ENCODE peak calls at places on chromosomes 16 and 17, in seven cellular contexts. V, G, B, J, U, M and P are unnamed samples.

GRCh38 chr17:50255766-50256480 is 18.3 kb upstream of the TMEM92 start:
- DNase-seq in M (no peak), B (no peak), J (no peak), V (no peak), G (no peak), U (no peak), P (no peak)

GRCh38 chr17:40314557-40314953 is 5.6 kb downstream of the RARA start:
- DNase-seq in V (peak), B (peak), U (peak), M (peak), G (peak), J (peak), P (peak)

GRCh38 chr17:59365383-59365981 is 34.0 kb downstream of the YPEL2 start:
- DNase-seq in M (no peak), B (no peak), G (no peak), U (no peak), V (no peak), J (no peak), P (no peak)

GRCh38 chr16:85688586-85689284 is at the start of gene GINS2:
- DNase-seq in J (peak), V (peak), M (peak), U (peak), B (peak), G (peak), P (peak)

GRCh38 chr16:17921357-17921978 is 415.1 kb downstream of the NPIPA8 start:
- DNase-seq in G (no peak), U (peak), J (no peak), B (no peak), V (peak), M (peak), P (peak)

GRCh38 chr17:5022171-5022711 is 13.0 kb downstream of the SLC52A1 start:
- DNase-seq in J (no peak), G (no peak), V (no peak), U (no peak), M (no peak), B (no peak), P (no peak)

GRCh38 chr17:28570716-28571254 is 539 bp downstream of the PIGS start:
- DNase-seq in U (peak), G (peak), B (no peak), J (no peak), M (peak), V (peak), P (peak)

GRCh38 chr17:76841776-76842405 is 26.3 kb upstream of the MGAT5B start:
- DNase-seq in M (no peak), J (no peak), G (no peak), V (no peak), U (no peak), B (no peak), P (no peak)

GRCh38 chr17:50018909-50019308 is 23.9 kb upstream of the DLX3 start:
- DNase-seq in V (no peak), J (no peak), B (peak), M (no peak), U (no peak), G (no peak), P (no peak)

GRCh38 chr16:56961851-56962281 is at the start of gene CETP:
- DNase-seq in G (no peak), U (no peak), B (no peak), J (no peak), V (no peak), M (no peak), P (no peak)

GRCh38 chr16:86879268-86879667 is 300.9 kb downstream of the FOXL1 start:
- DNase-seq in G (no peak), U (no peak), B (no peak), M (no peak), J (no peak), V (no peak), P (no peak)

GRCh38 chr16:76278976-76279375 is 1.8 kb downstream of the CNTNAP4 start:
- DNase-seq in G (peak), U (peak), B (no peak), M (no peak), J (peak), V (no peak), P (no peak)

GRCh38 chr17:50060951-50061712 is 5.2 kb downstream of the ITGA3 start:
- DNase-seq in V (peak), U (peak), M (peak), G (peak), B (peak), J (peak), P (no peak)

GRCh38 chr16:49632111-49632797 is 223.7 kb downstream of the ZNF423 start:
- DNase-seq in U (no peak), G (no peak), V (no peak), B (no peak), J (no peak), M (no peak), P (no peak)

GRCh38 chr16:10871157-10871991 is 5.6 kb upstream of the CIITA start:
- DNase-seq in B (peak), M (peak), U (no peak), J (peak), V (peak), G (peak), P (peak)

GRCh38 chr16:70331588-70332358 is 14.9 kb upstream of the DDX19A start:
- DNase-seq in V (no peak), J (peak), B (no peak), U (no peak), M (no peak), G (peak), P (peak)

GRCh38 chr16:57761957-57762356 is 26.4 kb downstream of the KATNB1 start:
- DNase-seq in B (no peak), G (no peak), M (peak), V (no peak), J (no peak), U (no peak), P (no peak)

GRCh38 chr17:32277284-32277683 is 11.7 kb downstream of the RHBDL3 start:
- DNase-seq in U (no peak), G (peak), V (no peak), J (peak), M (no peak), B (peak), P (no peak)

GRCh38 chr16:55021595-55022475 is 91.2 kb downstream of the IRX5 start:
- DNase-seq in M (no peak), V (peak), B (peak), G (peak), U (peak), J (peak), P (peak)

GRCh38 chr17:10612957-10613744 is 44.0 kb downstream of the MYH3 start:
- DNase-seq in M (no peak), G (peak), U (no peak), J (peak), V (no peak), B (peak), P (no peak)

GRCh38 chr17:76107507-76107906 is 3.9 kb upstream of the EXOC7 start:
- DNase-seq in J (peak), G (no peak), M (peak), B (no peak), V (no peak), U (peak), P (no peak)

GRCh38 chr17:63832455-63832854 is 5.0 kb upstream of the FTSJ3 start:
- DNase-seq in G (peak), M (no peak), B (no peak), V (no peak), J (no peak), U (no peak), P (no peak)

GRCh38 chr16:48684148-48684547 is 74.2 kb upstream of the N4BP1 start:
- DNase-seq in M (no peak), V (no peak), J (no peak), B (no peak), G (no peak), U (no peak), P (no peak)

GRCh38 chr17:61284174-61284573 is 115.5 kb upstream of the TBX2 start:
- DNase-seq in J (peak), M (no peak), G (peak), V (no peak), B (peak), U (no peak), P (no peak)

GRCh38 chr17:32836527-32836926 is 40.4 kb downstream of the MYO1D start:
- DNase-seq in M (no peak), V (no peak), G (no peak), B (no peak), J (no peak), U (no peak), P (no peak)

GRCh38 chr17:28552201-28552999 is at the start of gene UNC119:
- DNase-seq in U (peak), J (peak), V (peak), G (peak), M (peak), B (peak), P (peak)

GRCh38 chr17:50879086-50879485 is 12.9 kb upstream of the TOB1 start:
- DNase-seq in U (no peak), B (no peak), G (no peak), V (no peak), M (no peak), J (no peak), P (no peak)

GRCh38 chr17:78219396-78220150 is 5.5 kb downstream of the BIRC5 start:
- DNase-seq in U (no peak), M (no peak), V (no peak), G (no peak), B (no peak), J (no peak), P (no peak)

GRCh38 chr17:49590874-49591273 is 15.2 kb downstream of the NXPH3 start:
- DNase-seq in G (no peak), J (no peak), M (no peak), V (no peak), B (no peak), U (no peak), P (no peak)

GRCh38 chr16:3542601-3543373 is 34.4 kb downstream of the NLRC3 start:
- DNase-seq in U (no peak), G (peak), B (no peak), J (peak), M (no peak), V (no peak), P (no peak)

GRCh38 chr17:31394544-31394943 is 3.1 kb downstream of the RAB11FIP4 start:
- DNase-seq in M (no peak), V (peak), B (peak), J (peak), U (peak), G (peak), P (no peak)

GRCh38 chr17:57001541-57001940 is 23.6 kb downstream of the SCPEP1 start:
- DNase-seq in B (no peak), M (no peak), J (no peak), V (no peak), G (no peak), U (no peak), P (no peak)

DNA sequence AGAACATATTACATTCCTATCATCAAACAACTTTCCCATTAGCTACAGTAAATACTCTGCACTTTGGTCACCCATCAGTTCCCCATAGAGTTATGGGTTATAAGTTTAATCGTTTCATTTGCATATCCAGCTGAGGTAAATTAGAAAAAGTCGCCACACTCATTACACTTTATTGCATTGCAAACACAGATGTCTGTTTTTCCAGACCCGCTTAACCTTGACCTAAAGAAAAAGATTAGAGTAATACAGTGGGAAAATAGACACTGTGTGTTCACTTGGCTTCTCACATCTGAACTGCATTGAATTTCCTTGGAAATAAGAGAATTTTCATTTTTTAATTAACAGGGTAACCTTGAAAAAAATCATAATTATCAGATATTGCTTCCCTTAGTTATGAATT is 213.0 kb upstream of the PSMD7 start:
- DNase-seq in U (no peak), J (no peak), V (no peak), B (no peak), M (no peak), G (no peak), P (no peak)
- TF ChIP-seq CTCF in U (no peak), J (no peak), V (no peak), B (no peak), M (no peak), G (no peak), P (no peak)

DNA sequence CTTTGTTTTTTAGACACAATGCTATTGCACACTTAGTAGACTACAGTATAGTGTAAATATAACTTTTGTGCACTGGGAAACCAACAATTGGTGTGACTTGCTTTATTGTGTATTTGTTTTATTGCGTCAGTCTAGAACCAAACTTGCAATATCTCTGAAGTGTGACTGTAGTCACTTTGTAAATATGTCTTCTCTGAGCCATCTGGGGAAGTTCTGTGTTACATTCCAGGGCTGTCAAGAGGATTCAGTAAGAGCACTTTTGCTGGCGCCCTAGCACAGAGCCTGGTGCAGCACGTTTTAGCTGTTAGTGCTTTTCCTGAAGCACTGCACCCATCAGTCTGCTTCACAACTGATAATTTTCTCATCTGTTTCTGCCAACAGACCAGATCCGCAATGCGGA is 73.2 kb downstream of the NT5M start:
- DNase-seq in G (peak), J (peak), M (no peak), B (no peak), U (no peak), V (no peak), P (no peak)
- TF ChIP-seq CTCF in G (no peak), J (no peak), M (no peak), B (no peak), U (no peak), V (no peak), P (no peak)

DNA sequence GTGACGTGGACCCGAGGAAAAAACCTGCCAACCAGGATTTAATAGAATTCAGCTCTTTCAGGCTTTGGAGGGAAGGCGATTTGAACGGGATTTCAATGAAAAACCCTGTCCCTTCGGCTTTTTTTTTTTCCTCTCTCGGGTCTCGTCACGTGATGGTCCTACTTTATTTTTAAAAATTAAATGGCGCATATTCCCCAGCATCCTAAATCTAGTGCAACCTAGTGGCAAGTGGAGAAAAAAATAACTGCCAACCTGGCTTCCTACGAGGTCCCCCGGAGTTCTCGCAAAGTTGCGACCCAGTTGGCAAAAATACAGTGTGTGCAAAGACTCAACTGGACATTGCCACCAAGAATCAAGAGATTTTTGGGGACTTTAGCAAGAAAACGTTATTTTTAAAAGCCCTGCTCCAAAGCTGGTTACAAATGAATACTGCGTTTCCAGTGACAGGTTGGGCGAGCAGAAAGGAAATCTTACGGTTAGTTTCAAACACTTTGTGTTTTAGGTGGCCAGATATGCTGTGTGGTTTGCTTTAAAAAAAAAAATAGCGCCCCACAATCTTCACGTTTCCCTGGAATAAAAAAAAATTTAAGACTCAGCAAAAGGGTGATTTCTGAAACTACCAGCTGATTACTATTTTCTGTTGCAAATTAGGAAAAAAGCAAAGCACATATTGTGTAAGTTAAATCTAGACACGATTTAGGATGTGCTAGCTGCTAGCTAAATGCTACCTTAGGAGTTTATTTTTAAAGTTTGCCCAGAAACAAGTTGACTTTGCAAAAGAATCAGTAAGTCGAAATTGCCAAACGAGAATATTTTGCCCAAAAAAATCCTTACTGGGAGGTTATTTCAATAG is 725 bp upstream of the MARF1 start:
- DNase-seq in M (no peak), G (peak), U (peak), V (peak), B (peak), J (peak), P (peak)
- TF ChIP-seq CTCF in M (peak), G (peak), U (peak), V (peak), B (peak), J (peak), P (peak)

GRCh38 chr16:31542763-31543162 is 15.1 kb downstream of the AHSP start:
- DNase-seq in B (no peak), J (no peak), M (no peak), V (no peak), U (no peak), G (no peak), P (no peak)

GRCh38 chr16:31538199-31538598 is 10.5 kb downstream of the AHSP start:
- DNase-seq in B (no peak), M (no peak), V (no peak), G (no peak), U (no peak), J (no peak), P (no peak)

GRCh38 chr16:31536804-31537361 is 9.2 kb downstream of the AHSP start:
- DNase-seq in U (no peak), M (no peak), B (no peak), G (no peak), V (no peak), J (no peak), P (no peak)

GRCh38 chr16:31535737-31536136 is 8.0 kb downstream of the AHSP start:
- DNase-seq in J (no peak), V (no peak), M (no peak), B (no peak), G (no peak), U (no peak), P (no peak)

DNA sequence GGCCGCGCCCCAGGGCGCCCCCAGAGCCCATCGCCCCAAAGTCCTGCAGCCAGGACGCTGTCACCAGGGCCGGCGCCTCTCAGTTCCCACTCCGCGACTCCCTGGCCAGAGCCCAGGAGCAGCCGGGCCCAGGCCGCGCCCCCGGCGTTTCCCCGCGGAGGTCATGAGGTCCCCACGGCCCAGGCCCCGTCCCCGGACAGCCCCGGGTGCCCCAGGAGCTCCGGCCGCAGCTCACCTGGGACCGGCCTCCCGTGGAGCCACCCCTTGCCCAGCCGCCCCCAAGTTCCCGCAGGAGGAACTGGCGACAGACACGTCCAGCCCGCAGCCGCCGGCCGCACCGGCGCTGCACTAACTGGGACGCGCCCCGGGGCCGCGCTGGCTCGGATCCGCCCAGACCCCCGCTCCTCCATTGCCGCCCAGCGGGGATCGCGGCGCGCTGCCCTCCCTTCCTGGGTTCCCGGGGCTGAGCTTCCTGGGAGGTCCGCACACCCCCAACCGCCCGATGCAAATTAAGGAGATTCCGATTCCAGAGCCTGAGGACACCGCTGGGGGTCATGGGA is 9.7 kb downstream of the AHSP start:
- DNase-seq in M (peak), V (no peak), G (no peak), J (no peak), U (no peak), B (no peak), P (no peak)
- TF ChIP-seq CTCF in M (no peak), V (no peak), G (no peak), J (no peak), U (no peak), B (no peak), P (no peak)

GRCh38 chr16:14308357-14308723 is 237.2 kb downstream of the MRTFB start:
- DNase-seq in U (no peak), J (no peak), V (no peak), G (no peak), B (no peak), M (no peak), P (no peak)
- TF ChIP-seq CTCF in U (no peak), J (no peak), V (no peak), G (no peak), B (no peak), M (no peak), P (no peak)

DNA sequence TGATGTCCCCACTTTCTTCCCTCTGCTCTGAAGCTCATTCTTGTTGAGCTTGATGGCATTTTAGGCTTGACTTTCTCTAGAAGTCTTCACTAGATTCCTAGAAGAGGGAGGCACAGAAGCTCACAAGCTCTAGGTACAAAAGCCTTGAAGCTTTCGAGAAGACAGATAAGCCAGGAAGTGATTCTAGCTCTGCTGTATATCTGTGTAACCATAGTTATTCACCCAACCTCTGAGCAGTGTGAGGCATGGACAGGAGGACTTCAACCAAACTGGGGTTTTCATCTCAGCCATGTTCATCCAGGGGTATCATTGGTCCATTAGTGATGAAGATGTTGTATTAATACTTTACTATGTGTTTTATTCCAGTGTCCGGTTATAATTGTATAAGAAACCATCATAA is 299.7 kb downstream of the CDH13 start:
- DNase-seq in V (no peak), M (no peak), U (no peak), J (no peak), B (no peak), G (no peak), P (no peak)
- TF ChIP-seq CTCF in V (no peak), M (no peak), U (no peak), J (no peak), B (no peak), G (no peak), P (no peak)

DNA sequence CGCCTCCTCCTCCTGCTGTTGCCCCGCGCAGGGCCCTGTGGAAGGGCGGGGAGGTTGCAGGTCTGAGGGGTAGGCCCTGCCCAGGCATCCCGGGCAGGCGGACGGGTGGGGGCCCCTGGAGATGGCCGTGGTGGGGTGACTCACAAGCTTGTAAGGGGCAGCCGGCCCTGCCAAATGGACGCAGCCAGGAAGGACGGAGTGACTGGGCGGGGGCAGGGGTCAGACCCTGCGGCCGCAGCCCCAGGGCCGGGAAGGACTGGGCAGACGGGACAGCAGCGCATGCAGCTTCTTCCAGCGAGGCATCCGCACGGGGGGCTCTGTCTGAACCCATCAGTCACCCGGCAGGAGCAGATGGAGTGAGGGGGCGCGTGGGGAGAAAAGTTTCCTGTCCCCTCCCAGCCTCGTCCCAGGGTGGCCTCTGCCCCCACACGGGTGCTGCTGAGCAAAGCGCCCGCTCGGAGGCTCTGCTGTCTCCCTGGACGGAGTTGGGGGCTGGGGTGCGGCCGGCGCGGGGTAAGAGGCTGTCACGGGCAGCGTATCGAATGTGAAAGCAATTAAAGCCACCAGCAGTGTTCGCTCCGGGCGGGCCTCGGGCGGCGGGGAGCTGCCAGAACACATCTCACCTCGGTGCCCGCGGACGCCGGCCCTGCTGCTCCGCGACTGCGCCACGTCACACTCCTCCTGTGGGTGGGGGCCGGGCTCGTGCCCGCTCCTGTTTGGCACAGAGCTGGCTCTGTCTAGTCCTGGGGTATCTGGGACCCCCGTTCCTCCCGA is 5.4 kb upstream of the PRR35 start:
- DNase-seq in G (peak), J (no peak), M (no peak), B (peak), V (no peak), U (no peak), P (no peak)
- TF ChIP-seq CTCF in G (no peak), J (no peak), M (no peak), B (no peak), V (no peak), U (no peak), P (no peak)